ENCODE peak calls at places on chromosomes 3 and 15, in ten cellular contexts. B is body of pancreas, L is SK-N-SH, V is Caco-2, T is ovary, J is A673, D is HCT116, K is A549, E is neural progenitor cell, Q is heart left ventricle. R is an unnamed sample.

GRCh38 chr3:46280105-46280797 is 38.0 kb downstream of the CCR3 start:
- DNase-seq in Q (no peak), E (no peak), D (peak; percentile 12), L (no peak), B (no peak), V (no peak), K (no peak), J (no peak), T (no peak), R (no peak)

GRCh38 chr3:184299488-184300376 is 691 bp downstream of the PSMD2 start:
- DNase-seq in D (no peak), T (no peak), J (no peak), V (no peak), K (no peak), E (no peak), Q (no peak), L (no peak), B (no peak), R (peak; percentile 31)

GRCh38 chr3:27358372-27358771 is 10.8 kb downstream of the NEK10 start:
- DNase-seq in D (no peak), Q (no peak), T (no peak), L (no peak), E (no peak), K (no peak), J (no peak), V (no peak), B (no peak), R (no peak)

GRCh38 chr15:40367673-40368611 is 9.9 kb downstream of the DISP2 start:
- DNase-seq in B (peak; percentile 84), Q (peak; percentile 87), V (no peak), E (peak; percentile 96), L (peak; percentile 88), K (peak; percentile 70), J (peak; percentile 94), T (peak; percentile 79), D (peak; percentile 81), R (peak; percentile 100)

GRCh38 chr3:56862352-56863062 is 60.8 kb upstream of the ARHGEF3 start:
- DNase-seq in Q (no peak), D (no peak), B (no peak), T (no peak), V (no peak), K (no peak), E (no peak), L (no peak), J (no peak), R (peak; percentile 86)

GRCh38 chr3:96331341-96331740 is 483.1 kb upstream of the EPHA6 start:
- DNase-seq in L (no peak), D (no peak), Q (no peak), V (peak; percentile 7), T (no peak), J (no peak), K (no peak), B (no peak), E (no peak), R (no peak)

GRCh38 chr3:78887608-78888011 is 880.2 kb downstream of the ROBO1 start:
- DNase-seq in J (no peak), L (no peak), B (no peak), E (no peak), K (no peak), T (no peak), Q (no peak), D (no peak), V (no peak), R (no peak)

GRCh38 chr3:18111702-18112311 is 313.3 kb downstream of the SATB1 start:
- DNase-seq in E (peak; percentile 14), T (no peak), L (peak; percentile 52), V (no peak), B (no peak), D (peak; percentile 34), K (no peak), Q (no peak), J (no peak), R (peak; percentile 58)

GRCh38 chr3:38580450-38581382 is 68.8 kb downstream of the SCN5A start:
- DNase-seq in K (no peak), E (no peak), J (no peak), B (no peak), Q (peak; percentile 17), L (peak; percentile 84), V (no peak), D (no peak), T (no peak), R (no peak)

GRCh38 chr15:74317820-74318375 is 49.5 kb downstream of the CYP11A1 start:
- DNase-seq in Q (peak; percentile 93), J (peak; percentile 95), D (no peak), T (peak; percentile 92), L (peak; percentile 42), V (no peak), E (no peak), K (no peak), B (peak; percentile 57), R (peak; percentile 95)

GRCh38 chr3:124351430-124352142 is 359.7 kb upstream of the ROPN1 start:
- DNase-seq in L (peak; percentile 62), T (no peak), J (peak; percentile 79), E (peak; percentile 82), B (no peak), V (peak; percentile 74), D (peak; percentile 31), K (peak; percentile 60), Q (peak; percentile 23), R (peak; percentile 89)

GRCh38 chr3:3333571-3333970 is 154.1 kb upstream of the CRBN start:
- DNase-seq in L (no peak), B (no peak), V (no peak), E (no peak), T (no peak), J (no peak), K (no peak), Q (no peak), D (no peak), R (no peak)

GRCh38 chr15:56351957-56352506 is 13.2 kb upstream of the TEX9 start:
- DNase-seq in K (no peak), J (no peak), V (no peak), Q (no peak), D (no peak), E (no peak), B (no peak), L (no peak), T (no peak), R (no peak)

GRCh38 chr3:110234831-110235230 is 836.8 kb upstream of the NECTIN3 start:
- DNase-seq in K (no peak), T (no peak), Q (no peak), V (no peak), J (no peak), L (no peak), D (no peak), E (no peak), B (no peak), R (no peak)

GRCh38 chr15:46296797-46297196 is 662.0 kb downstream of the SQOR start:
- DNase-seq in V (no peak), D (no peak), Q (no peak), K (no peak), E (no peak), T (no peak), J (no peak), B (no peak), L (no peak), R (no peak)

GRCh38 chr15:98803228-98804056 is 155.1 kb downstream of the IGF1R start:
- DNase-seq in V (no peak), K (no peak), T (no peak), E (no peak), B (no peak), D (no peak), L (no peak), J (no peak), Q (no peak), R (no peak)

GRCh38 chr15:37981781-37982180 is 47.3 kb downstream of the TMCO5A start:
- DNase-seq in Q (no peak), D (peak; percentile 39), E (peak; percentile 30), K (no peak), L (peak; percentile 30), J (peak; percentile 31), V (peak; percentile 36), T (no peak), B (no peak), R (peak; percentile 37)
- TF ChIP-seq CTCF in Q (no peak), D (peak; percentile 18), E (peak; percentile 40), K (peak; percentile 21), L (peak; percentile 49), J (peak; percentile 48), V (peak; percentile 54), T (no peak), B (peak; percentile 12), R (peak; percentile 55)

DNA sequence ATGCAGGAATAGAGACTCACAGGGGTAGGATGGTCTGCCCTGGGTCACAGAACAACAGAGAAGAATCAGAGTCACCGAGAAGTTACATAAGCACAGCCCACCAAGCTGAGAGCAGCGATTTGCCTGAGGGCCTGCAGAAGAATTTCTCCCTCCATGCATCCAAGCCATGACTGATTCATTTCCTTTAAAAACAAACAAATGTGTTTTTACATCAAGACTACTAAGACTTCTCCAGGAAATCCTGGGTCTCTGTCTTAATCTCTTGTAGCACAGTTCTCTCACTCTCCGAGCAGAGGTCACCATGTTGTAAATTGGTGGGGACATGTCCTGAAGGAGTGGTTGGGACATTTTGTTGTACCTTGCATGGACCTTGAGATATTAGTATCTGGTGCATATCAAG is 159.8 kb downstream of the THSD4 start:
- DNase-seq in V (no peak), K (no peak), J (peak; percentile 75), B (no peak), E (no peak), Q (no peak), D (no peak), L (no peak), T (no peak), R (no peak)
- H3K4me1 ChIP-seq in V (peaks cover 21% of the 10 kb centered on the region), K (peaks cover 70% of the 10 kb centered on the region), J (peaks cover 57% of the 10 kb centered on the region), B (peaks cover 19% of the 10 kb centered on the region), E (peaks cover 9% of the 10 kb centered on the region), Q (peaks cover 20% of the 10 kb centered on the region), D (peaks cover 51% of the 10 kb centered on the region), L (peaks cover 57% of the 10 kb centered on the region), T (peaks cover 2% of the 10 kb centered on the region), R (peaks cover 55% of the 10 kb centered on the region)

DNA sequence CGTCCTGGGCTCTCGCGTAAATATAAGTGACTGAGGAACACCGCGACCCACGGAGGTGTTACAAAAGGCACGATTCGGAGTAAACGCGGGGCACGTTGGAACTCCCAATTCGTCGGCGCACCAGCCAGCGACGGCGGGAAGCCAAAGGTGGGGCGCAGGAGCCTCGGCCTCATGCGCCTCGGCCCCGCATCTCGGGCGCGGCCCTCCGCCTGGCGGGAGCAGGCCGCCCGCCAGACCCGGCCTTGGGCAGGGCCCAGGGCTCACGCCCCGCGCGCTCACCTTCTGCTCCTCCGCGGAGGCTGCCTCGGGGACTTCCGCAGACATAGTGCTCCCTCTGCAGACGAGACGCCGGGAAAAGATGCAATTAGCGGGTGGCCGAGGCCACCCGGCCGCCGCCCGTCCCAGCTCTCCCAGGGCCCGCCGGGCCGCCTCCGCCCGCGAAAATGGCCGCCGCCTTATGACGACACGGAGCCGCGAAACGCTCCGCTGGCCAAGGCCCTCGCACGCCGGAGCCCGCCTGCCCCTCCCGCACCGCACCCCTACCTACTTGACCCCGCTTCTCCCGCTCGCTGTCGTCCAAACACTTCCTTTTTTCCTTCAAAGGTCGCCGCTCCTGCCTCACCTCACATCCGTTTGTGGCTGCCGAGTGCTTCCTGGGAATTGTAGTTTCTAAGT is at the start of gene ARPP19:
- DNase-seq in J (peak; percentile 93), T (peak; percentile 88), V (peak; percentile 95), K (peak; percentile 99), Q (peak; percentile 89), D (peak; percentile 95), E (peak; percentile 97), L (peak; percentile 96), B (peak; percentile 90), R (peak; percentile 92)
- TF ChIP-seq CTCF in J (no peak), T (no peak), V (no peak), K (no peak), Q (no peak), D (no peak), E (peak; percentile 39), L (peak; percentile 13), B (no peak), R (no peak)

GRCh38 chr15:63246691-63247464 is 30.5 kb upstream of the APH1B start:
- DNase-seq in B (no peak), T (no peak), V (peak; percentile 36), K (no peak), Q (no peak), J (peak; percentile 71), L (no peak), E (no peak), D (no peak), R (no peak)
- H3K4me1 ChIP-seq in B (no peaks in the 10 kb centered on the region), T (peaks cover 1% of the 10 kb centered on the region), V (peaks cover 5% of the 10 kb centered on the region), K (peaks cover 18% of the 10 kb centered on the region), Q (peaks cover 50% of the 10 kb centered on the region), J (peaks cover 46% of the 10 kb centered on the region), L (peaks cover 14% of the 10 kb centered on the region), E (peaks cover 6% of the 10 kb centered on the region), D (no peaks in the 10 kb centered on the region), R (peaks cover 66% of the 10 kb centered on the region)